ENCODE peak calls at places on chromosome 3, in six cellular contexts. F, Q, D, A, T and Z are unnamed samples.

GRCh38 chr3:195876297-195877031 is 31.9 kb downstream of the TNK2 start:
- DNase-seq in F (no peak), Q (no peak), D (no peak), A (no peak), T (no peak), Z (no peak)

GRCh38 chr3:108380128-108380795 is 83.9 kb downstream of the HHLA2 start:
- DNase-seq in F (no peak), Q (no peak), D (no peak), A (no peak), T (no peak), Z (peak; percentile 33)

GRCh38 chr3:192833177-192833890 is 84.3 kb downstream of the MB21D2 start:
- DNase-seq in F (no peak), Q (no peak), D (peak; percentile 89), A (no peak), T (no peak), Z (no peak)

GRCh38 chr3:122003112-122003511 is 18.9 kb downstream of the ILDR1 start:
- DNase-seq in F (no peak), Q (no peak), D (no peak), A (no peak), T (no peak), Z (peak; percentile 66)

GRCh38 chr3:138569090-138569489 is 25.0 kb downstream of the CEP70 start:
- DNase-seq in F (no peak), Q (no peak), D (peak; percentile 24), A (no peak), T (no peak), Z (no peak)

GRCh38 chr3:45943207-45943846 is at the start of gene CXCR6:
- DNase-seq in F (peak; percentile 20), Q (no peak), D (peak; percentile 24), A (no peak), T (no peak), Z (no peak)

GRCh38 chr3:180693656-180694055 is 14.4 kb upstream of the CCDC39 start:
- DNase-seq in F (no peak), Q (no peak), D (no peak), A (no peak), T (no peak), Z (no peak)

GRCh38 chr3:184299488-184300376 is 691 bp downstream of the PSMD2 start:
- DNase-seq in F (peak; percentile 44), Q (no peak), D (peak; percentile 59), A (no peak), T (no peak), Z (no peak)

GRCh38 chr3:14774431-14774830 is 44.3 kb upstream of the FGD5 start:
- DNase-seq in F (no peak), Q (no peak), D (no peak), A (no peak), T (no peak), Z (no peak)

GRCh38 chr3:131454501-131454900 is 48.3 kb downstream of the MRPL3 start:
- DNase-seq in F (peak; percentile 64), Q (no peak), D (peak; percentile 64), A (no peak), T (no peak), Z (no peak)

GRCh38 chr3:141372656-141373055 is 4.4 kb downstream of the ZBTB38 start:
- DNase-seq in F (no peak), Q (no peak), D (no peak), A (no peak), T (no peak), Z (no peak)

GRCh38 chr3:114363554-114364202 is 69.8 kb downstream of the TIGIT start:
- DNase-seq in F (peak; percentile 73), Q (no peak), D (peak; percentile 89), A (no peak), T (no peak), Z (no peak)

GRCh38 chr3:106810461-106810733 is 566.8 kb upstream of the CCDC54 start:
- DNase-seq in F (no peak), Q (no peak), D (peak; percentile 27), A (no peak), T (no peak), Z (no peak)

GRCh38 chr3:134486577-134487041 is 752 bp downstream of the CEP63 start:
- DNase-seq in F (no peak), Q (no peak), D (peak; percentile 52), A (no peak), T (peak; percentile 42), Z (peak; percentile 71)

GRCh38 chr3:57423335-57423734 is 120.8 kb downstream of the DNAH12 start:
- DNase-seq in F (no peak), Q (no peak), D (no peak), A (peak; percentile 44), T (peak; percentile 50), Z (no peak)

GRCh38 chr3:142154186-142154585 is 4.8 kb upstream of the TFDP2 start:
- DNase-seq in F (peak; percentile 29), Q (no peak), D (no peak), A (no peak), T (no peak), Z (no peak)

GRCh38 chr3:27326211-27326948 is 42.8 kb downstream of the NEK10 start:
- DNase-seq in F (peak; percentile 46), Q (no peak), D (peak; percentile 93), A (no peak), T (no peak), Z (no peak)

GRCh38 chr3:177789500-177789899 is 592.2 kb upstream of the TBL1XR1 start:
- DNase-seq in F (no peak), Q (no peak), D (no peak), A (no peak), T (no peak), Z (no peak)

GRCh38 chr3:167203062-167203461 is 177.0 kb downstream of the ZBBX start:
- DNase-seq in F (no peak), Q (no peak), D (no peak), A (no peak), T (no peak), Z (no peak)

GRCh38 chr3:32640939-32641725 is 43.9 kb upstream of the CNOT10 start:
- DNase-seq in F (no peak), Q (no peak), D (no peak), A (no peak), T (no peak), Z (no peak)

GRCh38 chr3:111151438-111151837 is 79.8 kb downstream of the NECTIN3 start:
- DNase-seq in F (peak; percentile 70), Q (no peak), D (peak; percentile 80), A (no peak), T (peak; percentile 79), Z (no peak)

GRCh38 chr3:32105291-32106131 is 909 bp upstream of the GPD1L start:
- DNase-seq in F (peak; percentile 45), Q (no peak), D (no peak), A (no peak), T (no peak), Z (no peak)

GRCh38 chr3:176032043-176032442 is 1165.2 kb downstream of the TBL1XR1 start:
- DNase-seq in F (peak; percentile 3), Q (no peak), D (peak; percentile 3), A (no peak), T (no peak), Z (no peak)

GRCh38 chr3:43855674-43856299 is 165.0 kb downstream of the ABHD5 start:
- DNase-seq in F (peak; percentile 49), Q (no peak), D (peak; percentile 46), A (peak; percentile 77), T (peak; percentile 90), Z (peak; percentile 94)

GRCh38 chr3:3281024-3281423 is 101.5 kb upstream of the CRBN start:
- DNase-seq in F (no peak), Q (no peak), D (no peak), A (no peak), T (no peak), Z (no peak)

GRCh38 chr3:5136619-5137429 is 14.7 kb downstream of the ARL8B start:
- DNase-seq in F (peak; percentile 82), Q (no peak), D (peak; percentile 46), A (peak; percentile 30), T (peak; percentile 64), Z (peak; percentile 77)

DNA sequence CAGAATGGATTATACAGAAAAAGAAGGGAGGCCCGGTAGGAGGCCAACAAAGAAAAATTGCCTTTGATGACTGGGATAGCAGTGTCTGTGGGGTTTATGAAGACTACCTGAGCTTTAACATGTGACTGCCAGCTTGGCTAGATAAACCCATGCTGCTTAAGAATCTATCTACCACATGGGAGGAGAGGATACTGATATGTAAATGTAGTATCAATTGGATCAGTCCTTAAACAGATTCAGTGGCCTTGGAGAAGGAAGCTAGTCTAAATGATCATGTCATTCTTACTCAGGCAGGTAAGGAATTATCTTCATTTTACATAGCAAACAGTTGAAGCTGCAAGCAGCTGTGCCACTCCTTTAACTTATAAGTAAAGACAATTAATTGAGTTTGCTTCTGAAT is 50.0 kb upstream of the SYNPR start:
- DNase-seq in F (no peak), Q (no peak), D (no peak), A (no peak), T (no peak), Z (no peak)
- H2AFZ ChIP-seq in F (no peak overlapping the region), Q (no peak overlapping the region), D (no peak overlapping the region), A (no peak overlapping the region), T (no peak overlapping the region), Z (no peak overlapping the region)

DNA sequence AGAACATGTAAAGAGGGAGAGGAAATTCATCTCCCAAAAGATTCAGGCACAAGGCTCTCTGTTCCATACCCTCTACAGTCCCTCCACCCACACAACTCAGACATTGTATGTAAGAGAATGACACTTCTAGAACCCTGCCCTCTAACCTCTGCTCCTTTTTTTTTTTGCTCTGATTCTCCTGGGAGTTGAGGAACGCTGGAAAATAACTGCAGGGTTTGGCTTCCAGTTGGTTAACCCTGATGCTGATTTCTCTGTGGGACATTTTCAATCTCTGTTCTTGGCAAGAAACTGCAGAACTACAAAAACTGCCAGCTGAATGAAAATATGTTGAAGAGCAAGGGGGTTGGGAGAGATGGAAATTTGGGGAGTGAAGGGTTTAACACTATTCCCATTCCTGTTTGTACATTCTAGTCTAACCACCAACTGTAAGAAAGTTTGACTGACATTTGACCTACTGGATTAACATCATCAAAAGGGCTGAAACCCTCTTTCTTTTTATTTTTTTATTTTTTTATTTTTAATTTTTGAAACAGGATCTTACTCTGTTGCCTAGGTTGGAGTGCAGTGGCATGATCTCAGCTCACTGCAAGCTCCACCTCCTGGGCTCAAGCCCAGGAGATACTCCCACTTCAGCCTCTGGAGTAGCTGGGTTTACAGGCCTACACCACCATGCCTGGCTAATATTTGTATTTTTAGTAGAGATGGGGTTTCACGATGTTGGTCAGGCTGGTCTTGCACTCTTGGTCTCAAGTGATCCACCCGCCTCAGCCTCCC is 14.5 kb upstream of the MAGI1 start:
- DNase-seq in F (no peak), Q (no peak), D (no peak), A (no peak), T (no peak), Z (no peak)
- H2AFZ ChIP-seq in F (no peak overlapping the region), Q (peak overlapping the region; percentile 34), D (peak overlapping the region; percentile 4), A (peak overlapping the region; percentile 63), T (peak overlapping the region; percentile 79), Z (no peak overlapping the region)

GRCh38 chr3:22450785-22451400 is 699.9 kb upstream of the ZNF385D start:
- DNase-seq in F (no peak), Q (no peak), D (peak; percentile 50), A (no peak), T (no peak), Z (no peak)

GRCh38 chr3:22451501-22451900 is 700.5 kb upstream of the ZNF385D start:
- DNase-seq in F (no peak), Q (no peak), D (no peak), A (no peak), T (no peak), Z (no peak)
- H2AFZ ChIP-seq in F (no peak overlapping the region), Q (no peak overlapping the region), D (no peak overlapping the region), A (peak overlapping the region; percentile 17), T (no peak overlapping the region), Z (no peak overlapping the region)

DNA sequence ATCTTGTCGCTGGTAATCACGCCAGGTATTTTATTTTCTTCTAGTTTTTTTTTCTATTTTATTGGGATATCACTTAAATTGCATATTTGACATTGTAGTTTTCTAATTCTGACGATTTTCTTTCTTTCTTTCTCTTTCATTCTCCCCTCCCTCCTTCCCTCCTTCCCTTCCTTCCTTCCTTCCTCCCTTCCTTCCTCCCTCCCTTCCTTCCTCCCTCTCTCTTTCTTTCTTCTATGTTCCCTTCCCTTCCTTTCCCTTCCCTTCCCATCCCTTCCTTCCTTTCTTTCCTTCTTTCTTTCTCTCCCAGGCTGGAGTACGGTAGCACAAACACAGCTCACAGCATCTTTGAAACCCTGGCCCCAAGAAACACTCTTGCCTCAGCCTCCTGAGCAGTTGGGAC is 100.6 kb upstream of the BCL6 start:
- DNase-seq in F (no peak), Q (no peak), D (no peak), A (no peak), T (no peak), Z (no peak)
- H2AFZ ChIP-seq in F (no peak overlapping the region), Q (no peak overlapping the region), D (no peak overlapping the region), A (no peak overlapping the region), T (no peak overlapping the region), Z (no peak overlapping the region)